ENCODE peak calls at places on chromosomes 5 and 9, in six cellular contexts. K is H7; L is activated T-cell treated with anti-CD3 and anti-CD28 coated beads for 1 hour; V is RPMI8226; R is cardiac muscle cell; S is stimulated activated CD4-positive, alpha-beta T cell treated with anti-CD3 and anti-CD28 coated beads, Interleukin-4, amount 100 ng/mL, for 4 hours. G is an unnamed sample.

GRCh38 chr5:92944903-92945629 is 636.0 kb downstream of the NR2F1-AS1 start:
- DNase-seq in R (peak; percentile 87), V (no peak), L (no peak), K (no peak), S (no peak), G (no peak)

GRCh38 chr9:136081113-136081825 is 13.8 kb downstream of the NACC2 start:
- DNase-seq in S (no peak), K (peak; percentile 76), V (no peak), R (peak; percentile 37), L (no peak), G (no peak)

GRCh38 chr9:134174073-134174449 is 9.7 kb upstream of the RNU6ATAC start:
- DNase-seq in S (no peak), K (no peak), R (no peak), L (no peak), V (peak; percentile 32), G (no peak)

GRCh38 chr5:116655431-116655830 is 80.8 kb upstream of the SEMA6A start:
- DNase-seq in L (no peak), V (no peak), S (no peak), R (no peak), K (no peak), G (no peak)

GRCh38 chr9:33172256-33172678 is 5.1 kb upstream of the B4GALT1 start:
- DNase-seq in S (no peak), K (no peak), V (no peak), L (no peak), R (peak; percentile 93), G (no peak)

GRCh38 chr5:132591140-132591539 is 34.4 kb downstream of the RAD50 start:
- DNase-seq in V (no peak), S (no peak), K (no peak), L (no peak), R (peak; percentile 21), G (no peak)

GRCh38 chr9:112911736-112912135 is 21.1 kb upstream of the SLC46A2 start:
- DNase-seq in L (no peak), K (no peak), R (no peak), V (no peak), S (no peak), G (no peak)

GRCh38 chr5:68285857-68286611 is 70.5 kb downstream of the PIK3R1 start:
- DNase-seq in L (no peak), S (no peak), V (peak; percentile 75), R (peak; percentile 75), K (no peak), G (no peak)

GRCh38 chr9:21709464-21710058 is 92.9 kb upstream of the MTAP start:
- DNase-seq in L (peak; percentile 56), R (peak; percentile 73), V (peak; percentile 74), S (peak; percentile 63), K (peak; percentile 18), G (peak; percentile 55)

GRCh38 chr5:436641-436975 is 6.4 kb upstream of the EXOC3 start:
- DNase-seq in K (no peak), S (no peak), L (no peak), R (no peak), V (no peak), G (no peak)

GRCh38 chr9:107929439-107929838 is 439.9 kb upstream of the KLF4 start:
- DNase-seq in L (no peak), V (peak; percentile 26), K (no peak), R (peak; percentile 72), S (no peak), G (no peak)

GRCh38 chr9:86176468-86176867 is 77.1 kb upstream of the GOLM1 start:
- DNase-seq in L (no peak), S (no peak), V (no peak), K (peak; percentile 21), R (peak; percentile 17), G (no peak)

GRCh38 chr9:129145841-129146292 is 32.2 kb downstream of the IER5L start:
- DNase-seq in K (peak; percentile 96), L (no peak), S (no peak), V (no peak), R (peak; percentile 98), G (no peak)

GRCh38 chr9:127096208-127096607 is 26.2 kb downstream of the ANGPTL2 start:
- DNase-seq in R (peak; percentile 53), V (no peak), L (no peak), K (no peak), S (no peak), G (no peak)

GRCh38 chr9:34252670-34253459 is 74.0 kb downstream of the UBAP1 start:
- DNase-seq in L (peak; percentile 45), K (peak; percentile 89), S (peak; percentile 42), V (peak; percentile 65), R (peak; percentile 62), G (peak; percentile 58)

GRCh38 chr9:84266087-84266561 is 74.4 kb downstream of the SLC28A3 start:
- DNase-seq in S (no peak), R (no peak), L (no peak), K (peak; percentile 69), V (no peak), G (peak; percentile 23)

GRCh38 chr9:21350787-21351186 is at the start of gene IFNA6:
- DNase-seq in V (no peak), R (no peak), S (no peak), K (no peak), L (no peak), G (no peak)

GRCh38 chr9:112032733-112033132 is 136.1 kb downstream of the UGCG start:
- DNase-seq in V (no peak), S (no peak), K (no peak), R (no peak), L (no peak), G (no peak)

GRCh38 chr9:18297532-18297872 is 176.5 kb upstream of the ADAMTSL1 start:
- DNase-seq in R (no peak), V (peak; percentile 48), S (no peak), L (no peak), K (peak; percentile 76), G (no peak)

GRCh38 chr5:37197340-37198050 is 51.7 kb downstream of the CPLANE1 start:
- DNase-seq in R (peak; percentile 34), K (no peak), V (peak; percentile 19), L (no peak), S (no peak), G (peak; percentile 15)

GRCh38 chr5:1462358-1462757 is 17.1 kb upstream of the SLC6A3 start:
- DNase-seq in R (no peak), V (no peak), K (peak; percentile 48), L (no peak), S (no peak), G (no peak)

GRCh38 chr5:53714324-53715010 is 154.0 kb downstream of the NDUFS4 start:
- DNase-seq in L (no peak), S (no peak), R (no peak), K (no peak), V (no peak), G (no peak)

GRCh38 chr5:643811-644271 is 31.7 kb downstream of the CEP72 start:
- DNase-seq in R (no peak), V (peak; percentile 11), L (no peak), S (no peak), K (no peak), G (no peak)